ENCODE peak calls at places on chromosomes 16 and 17, in eight cellular contexts. One of them, this sample, is unnamed.

GRCh38 chr17:2087597-2088211 is 32.8 kb downstream of the HIC1 start:
- DNase-seq in psoas muscle: peak
- DNase-seq in HCT116: no peak
- DNase-seq in CD8-positive, alpha-beta memory T cell: no peak
- DNase-seq in OCI-LY7: peak
- DNase-seq in AG04450: no peak
- DNase-seq in small intestine: no peak
- DNase-seq in GM23248: peak
- DNase-seq in this sample: peak

GRCh38 chr17:78847052-78847451 is 6.4 kb upstream of the USP36 start:
- DNase-seq in psoas muscle: no peak
- DNase-seq in HCT116: no peak
- DNase-seq in CD8-positive, alpha-beta memory T cell: no peak
- DNase-seq in OCI-LY7: no peak
- DNase-seq in AG04450: no peak
- DNase-seq in small intestine: no peak
- DNase-seq in GM23248: no peak
- DNase-seq in this sample: no peak

GRCh38 chr17:63701477-63702222 is 1.7 kb upstream of the LIMD2 start:
- DNase-seq in psoas muscle: no peak
- DNase-seq in HCT116: no peak
- DNase-seq in CD8-positive, alpha-beta memory T cell: peak
- DNase-seq in OCI-LY7: peak
- DNase-seq in AG04450: no peak
- DNase-seq in small intestine: peak
- DNase-seq in GM23248: no peak
- DNase-seq in this sample: peak

GRCh38 chr16:77588389-77588788 is 133.9 kb upstream of the NUDT7 start:
- DNase-seq in psoas muscle: no peak
- DNase-seq in HCT116: no peak
- DNase-seq in CD8-positive, alpha-beta memory T cell: no peak
- DNase-seq in OCI-LY7: no peak
- DNase-seq in AG04450: no peak
- DNase-seq in small intestine: no peak
- DNase-seq in GM23248: no peak
- DNase-seq in this sample: no peak

GRCh38 chr17:9890124-9890523 is 14.9 kb downstream of the RCVRN start:
- DNase-seq in psoas muscle: no peak
- DNase-seq in HCT116: peak
- DNase-seq in CD8-positive, alpha-beta memory T cell: no peak
- DNase-seq in OCI-LY7: peak
- DNase-seq in AG04450: no peak
- DNase-seq in small intestine: no peak
- DNase-seq in GM23248: peak
- DNase-seq in this sample: peak

GRCh38 chr16:75241412-75241811 is 10.0 kb downstream of the BCAR1 start:
- DNase-seq in psoas muscle: peak
- DNase-seq in HCT116: no peak
- DNase-seq in CD8-positive, alpha-beta memory T cell: no peak
- DNase-seq in OCI-LY7: no peak
- DNase-seq in AG04450: no peak
- DNase-seq in small intestine: no peak
- DNase-seq in GM23248: no peak
- DNase-seq in this sample: no peak

GRCh38 chr16:77868478-77868877 is 80.1 kb downstream of the VAT1L start:
- DNase-seq in psoas muscle: no peak
- DNase-seq in HCT116: no peak
- DNase-seq in CD8-positive, alpha-beta memory T cell: no peak
- DNase-seq in OCI-LY7: no peak
- DNase-seq in AG04450: no peak
- DNase-seq in small intestine: no peak
- DNase-seq in GM23248: no peak
- DNase-seq in this sample: no peak

GRCh38 chr17:67258836-67259468 is 14.0 kb upstream of the HELZ start:
- DNase-seq in psoas muscle: no peak
- DNase-seq in HCT116: no peak
- DNase-seq in CD8-positive, alpha-beta memory T cell: peak
- DNase-seq in OCI-LY7: no peak
- DNase-seq in AG04450: no peak
- DNase-seq in small intestine: peak
- DNase-seq in GM23248: no peak
- DNase-seq in this sample: no peak

GRCh38 chr17:15048381-15048780 is 216.7 kb downstream of the PMP22 start:
- DNase-seq in psoas muscle: no peak
- DNase-seq in HCT116: peak
- DNase-seq in CD8-positive, alpha-beta memory T cell: no peak
- DNase-seq in OCI-LY7: no peak
- DNase-seq in AG04450: no peak
- DNase-seq in small intestine: no peak
- DNase-seq in GM23248: peak
- DNase-seq in this sample: no peak

GRCh38 chr17:39027037-39027436 is 59.8 kb upstream of the FBXO47 start:
- DNase-seq in psoas muscle: peak
- DNase-seq in HCT116: no peak
- DNase-seq in CD8-positive, alpha-beta memory T cell: no peak
- DNase-seq in OCI-LY7: no peak
- DNase-seq in AG04450: no peak
- DNase-seq in small intestine: peak
- DNase-seq in GM23248: peak
- DNase-seq in this sample: peak

GRCh38 chr17:56891751-56892150 is 22.1 kb downstream of the TRIM25 start:
- DNase-seq in psoas muscle: peak
- DNase-seq in HCT116: no peak
- DNase-seq in CD8-positive, alpha-beta memory T cell: peak
- DNase-seq in OCI-LY7: no peak
- DNase-seq in AG04450: no peak
- DNase-seq in small intestine: no peak
- DNase-seq in GM23248: peak
- DNase-seq in this sample: peak

GRCh38 chr16:84519855-84520254 is 15.4 kb upstream of the MEAK7 start:
- DNase-seq in psoas muscle: no peak
- DNase-seq in HCT116: no peak
- DNase-seq in CD8-positive, alpha-beta memory T cell: no peak
- DNase-seq in OCI-LY7: no peak
- DNase-seq in AG04450: no peak
- DNase-seq in small intestine: no peak
- DNase-seq in GM23248: no peak
- DNase-seq in this sample: peak

GRCh38 chr16:57061084-57061905 is 31.1 kb upstream of the CPNE2 start:
- DNase-seq in psoas muscle: peak
- DNase-seq in HCT116: no peak
- DNase-seq in CD8-positive, alpha-beta memory T cell: no peak
- DNase-seq in OCI-LY7: no peak
- DNase-seq in AG04450: no peak
- DNase-seq in small intestine: no peak
- DNase-seq in GM23248: peak
- DNase-seq in this sample: peak

GRCh38 chr17:13403982-13404931 is 197.5 kb downstream of the HS3ST3A1 start:
- DNase-seq in psoas muscle: no peak
- DNase-seq in HCT116: no peak
- DNase-seq in CD8-positive, alpha-beta memory T cell: no peak
- DNase-seq in OCI-LY7: no peak
- DNase-seq in AG04450: no peak
- DNase-seq in small intestine: no peak
- DNase-seq in GM23248: no peak
- DNase-seq in this sample: no peak

GRCh38 chr17:1958134-1958881 is 66.8 kb downstream of the RTN4RL1 start:
- DNase-seq in psoas muscle: no peak
- DNase-seq in HCT116: no peak
- DNase-seq in CD8-positive, alpha-beta memory T cell: no peak
- DNase-seq in OCI-LY7: no peak
- DNase-seq in AG04450: no peak
- DNase-seq in small intestine: peak
- DNase-seq in GM23248: peak
- DNase-seq in this sample: no peak

GRCh38 chr17:4394208-4395110 is 28.0 kb upstream of the UBE2G1 start:
- DNase-seq in psoas muscle: no peak
- DNase-seq in HCT116: no peak
- DNase-seq in CD8-positive, alpha-beta memory T cell: no peak
- DNase-seq in OCI-LY7: no peak
- DNase-seq in AG04450: no peak
- DNase-seq in small intestine: no peak
- DNase-seq in GM23248: no peak
- DNase-seq in this sample: no peak

GRCh38 chr16:13672196-13672595 is 247.8 kb upstream of the ERCC4 start:
- DNase-seq in psoas muscle: no peak
- DNase-seq in HCT116: no peak
- DNase-seq in CD8-positive, alpha-beta memory T cell: no peak
- DNase-seq in OCI-LY7: no peak
- DNase-seq in AG04450: no peak
- DNase-seq in small intestine: no peak
- DNase-seq in GM23248: no peak
- DNase-seq in this sample: no peak

GRCh38 chr17:35073991-35074627 is 10.6 kb upstream of the RFFL start:
- DNase-seq in psoas muscle: no peak
- DNase-seq in HCT116: no peak
- DNase-seq in CD8-positive, alpha-beta memory T cell: no peak
- DNase-seq in OCI-LY7: no peak
- DNase-seq in AG04450: no peak
- DNase-seq in small intestine: no peak
- DNase-seq in GM23248: no peak
- DNase-seq in this sample: no peak

GRCh38 chr17:17073627-17074521 is 31.6 kb downstream of the MPRIP start:
- DNase-seq in psoas muscle: peak
- DNase-seq in HCT116: no peak
- DNase-seq in CD8-positive, alpha-beta memory T cell: no peak
- DNase-seq in OCI-LY7: no peak
- DNase-seq in AG04450: no peak
- DNase-seq in small intestine: no peak
- DNase-seq in GM23248: peak
- DNase-seq in this sample: peak

GRCh38 chr17:333626-334396 is 18.8 kb downstream of the RPH3AL start:
- DNase-seq in psoas muscle: peak
- DNase-seq in HCT116: no peak
- DNase-seq in CD8-positive, alpha-beta memory T cell: no peak
- DNase-seq in OCI-LY7: no peak
- DNase-seq in AG04450: peak
- DNase-seq in small intestine: peak
- DNase-seq in GM23248: no peak
- DNase-seq in this sample: peak
- H3K4me3 ChIP-seq in psoas muscle: peak
- H3K4me3 ChIP-seq in HCT116: no peak
- H3K4me3 ChIP-seq in CD8-positive, alpha-beta memory T cell: no peak
- H3K4me3 ChIP-seq in OCI-LY7: no peak
- H3K4me3 ChIP-seq in AG04450: no peak
- H3K4me3 ChIP-seq in small intestine: no peak
- H3K4me3 ChIP-seq in GM23248: no peak
- H3K4me3 ChIP-seq in this sample: peak

GRCh38 chr16:11636172-11636721 is 32.0 kb upstream of the SNN start:
- DNase-seq in psoas muscle: no peak
- DNase-seq in HCT116: no peak
- DNase-seq in CD8-positive, alpha-beta memory T cell: no peak
- DNase-seq in OCI-LY7: no peak
- DNase-seq in AG04450: no peak
- DNase-seq in small intestine: peak
- DNase-seq in GM23248: no peak
- DNase-seq in this sample: no peak
- H3K27ac ChIP-seq in psoas muscle: no peak
- H3K27ac ChIP-seq in HCT116: no peak
- H3K27ac ChIP-seq in CD8-positive, alpha-beta memory T cell: no peak
- H3K27ac ChIP-seq in OCI-LY7: no peak
- H3K27ac ChIP-seq in AG04450: no peak
- H3K27ac ChIP-seq in small intestine: peak
- H3K27ac ChIP-seq in GM23248: no peak
- H3K27ac ChIP-seq in this sample: no peak

DNA sequence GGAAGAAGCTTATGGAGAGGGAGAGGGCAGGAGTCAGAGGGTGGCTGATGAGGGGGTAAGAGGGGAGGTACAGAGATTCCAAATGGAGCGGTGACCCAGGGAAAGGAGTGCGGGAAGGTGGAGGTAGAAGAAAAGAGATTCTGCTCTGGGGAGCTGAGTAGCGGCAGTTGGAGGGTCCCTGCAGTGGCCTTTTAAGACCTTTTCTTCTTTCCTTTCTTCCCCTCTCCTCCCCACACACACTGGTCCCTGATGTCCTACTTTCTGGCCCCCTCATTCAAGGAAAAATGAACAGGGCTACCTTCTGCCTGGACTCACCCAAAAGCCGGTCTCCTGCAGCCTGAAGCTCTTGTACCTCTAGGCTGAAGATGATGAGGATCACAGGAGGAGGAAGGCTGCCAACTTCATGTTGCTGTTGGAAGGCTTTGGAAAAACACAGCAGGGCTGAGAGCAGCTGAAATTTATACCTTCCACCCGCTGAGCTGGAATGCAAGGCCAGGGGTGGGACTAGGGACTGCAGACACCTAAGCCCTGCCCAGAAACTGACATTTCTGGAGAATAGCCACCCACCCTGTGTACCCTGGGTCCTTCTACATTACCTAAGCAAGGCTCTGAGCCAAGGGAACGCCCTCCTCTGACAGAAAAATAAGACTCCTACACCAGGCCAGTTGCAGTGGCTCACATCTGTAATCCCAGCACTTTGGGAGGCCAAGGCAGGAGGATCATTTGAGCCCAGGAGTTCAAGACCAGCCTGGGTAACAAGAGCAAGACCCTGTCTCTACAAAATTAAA is 9.4 kb upstream of the HEATR6 start:
- DNase-seq in psoas muscle: no peak
- DNase-seq in HCT116: no peak
- DNase-seq in CD8-positive, alpha-beta memory T cell: no peak
- DNase-seq in OCI-LY7: no peak
- DNase-seq in AG04450: no peak
- DNase-seq in small intestine: peak
- DNase-seq in GM23248: peak
- DNase-seq in this sample: no peak
- H3K4me3 ChIP-seq in psoas muscle: no peak
- H3K4me3 ChIP-seq in HCT116: no peak
- H3K4me3 ChIP-seq in CD8-positive, alpha-beta memory T cell: no peak
- H3K4me3 ChIP-seq in OCI-LY7: no peak
- H3K4me3 ChIP-seq in AG04450: peak
- H3K4me3 ChIP-seq in small intestine: no peak
- H3K4me3 ChIP-seq in GM23248: peak
- H3K4me3 ChIP-seq in this sample: peak

GRCh38 chr17:72212041-72212440 is 91.2 kb downstream of the SOX9 start:
- DNase-seq in psoas muscle: no peak
- DNase-seq in HCT116: no peak
- DNase-seq in CD8-positive, alpha-beta memory T cell: no peak
- DNase-seq in OCI-LY7: no peak
- DNase-seq in AG04450: no peak
- DNase-seq in small intestine: no peak
- DNase-seq in GM23248: no peak
- DNase-seq in this sample: no peak

GRCh38 chr17:72205801-72206200 is 85.0 kb downstream of the SOX9 start:
- DNase-seq in psoas muscle: no peak
- DNase-seq in HCT116: no peak
- DNase-seq in CD8-positive, alpha-beta memory T cell: no peak
- DNase-seq in OCI-LY7: no peak
- DNase-seq in AG04450: no peak
- DNase-seq in small intestine: no peak
- DNase-seq in GM23248: no peak
- DNase-seq in this sample: no peak

GRCh38 chr17:72205357-72205756 is 84.5 kb downstream of the SOX9 start:
- DNase-seq in psoas muscle: no peak
- DNase-seq in HCT116: no peak
- DNase-seq in CD8-positive, alpha-beta memory T cell: no peak
- DNase-seq in OCI-LY7: no peak
- DNase-seq in AG04450: no peak
- DNase-seq in small intestine: no peak
- DNase-seq in GM23248: no peak
- DNase-seq in this sample: no peak

GRCh38 chr17:72208832-72209231 is 88.0 kb downstream of the SOX9 start:
- DNase-seq in psoas muscle: no peak
- DNase-seq in HCT116: no peak
- DNase-seq in CD8-positive, alpha-beta memory T cell: no peak
- DNase-seq in OCI-LY7: no peak
- DNase-seq in AG04450: no peak
- DNase-seq in small intestine: no peak
- DNase-seq in GM23248: no peak
- DNase-seq in this sample: no peak

GRCh38 chr17:72206376-72206775 is 85.6 kb downstream of the SOX9 start:
- DNase-seq in psoas muscle: no peak
- DNase-seq in HCT116: no peak
- DNase-seq in CD8-positive, alpha-beta memory T cell: no peak
- DNase-seq in OCI-LY7: no peak
- DNase-seq in AG04450: no peak
- DNase-seq in small intestine: no peak
- DNase-seq in GM23248: no peak
- DNase-seq in this sample: no peak
- H3K27ac ChIP-seq in psoas muscle: no peak
- H3K27ac ChIP-seq in HCT116: no peak
- H3K27ac ChIP-seq in CD8-positive, alpha-beta memory T cell: no peak
- H3K27ac ChIP-seq in OCI-LY7: no peak
- H3K27ac ChIP-seq in AG04450: no peak
- H3K27ac ChIP-seq in small intestine: no peak
- H3K27ac ChIP-seq in GM23248: no peak
- H3K27ac ChIP-seq in this sample: no peak

This sample was measured in lower lobe of right lung.